ENCODE peak calls at places on chromosomes 3 and 15, in six cellular contexts. J is GM04503, L is NCI-H1436, T is GM10248, Q is ELF-1, X is germinal center. Y is an unnamed sample.

GRCh38 chr3:172953576-172953975 is 187.5 kb downstream of the SPATA16 start:
- DNase-seq in J (no peak), L (no peak), T (no peak), Q (no peak), X (no peak), Y (no peak)

GRCh38 chr15:74621936-74622335 is 6.3 kb downstream of the CLK3 start:
- DNase-seq in J (no peak), L (no peak), T (no peak), Q (peak; percentile 68), X (no peak), Y (no peak)

GRCh38 chr3:48507256-48508061 is 3.5 kb upstream of the SHISA5 start:
- DNase-seq in J (peak; percentile 10), L (peak; percentile 21), T (peak; percentile 81), Q (peak; percentile 98), X (peak; percentile 63), Y (no peak)

GRCh38 chr3:127486337-127486944 is 104.1 kb downstream of the TPRA1 start:
- DNase-seq in J (no peak), L (no peak), T (no peak), Q (no peak), X (no peak), Y (no peak)

GRCh38 chr3:80677796-80678195 is 910.0 kb upstream of the ROBO1 start:
- DNase-seq in J (no peak), L (no peak), T (no peak), Q (no peak), X (no peak), Y (no peak)

GRCh38 chr15:28977377-28978010 is 91.7 kb downstream of the APBA2 start:
- DNase-seq in J (peak; percentile 67), L (no peak), T (no peak), Q (peak; percentile 63), X (no peak), Y (peak; percentile 83)

GRCh38 chr15:99087405-99087943 is 17.4 kb upstream of the SYNM start:
- DNase-seq in J (no peak), L (no peak), T (no peak), Q (no peak), X (no peak), Y (no peak)

GRCh38 chr3:128433630-128434185 is 33.0 kb downstream of the DNAJB8 start:
- DNase-seq in J (no peak), L (no peak), T (no peak), Q (peak; percentile 96), X (no peak), Y (no peak)

GRCh38 chr3:147887797-147888196 is 478.6 kb downstream of the ZIC1 start:
- DNase-seq in J (no peak), L (no peak), T (no peak), Q (no peak), X (no peak), Y (no peak)

GRCh38 chr3:52402101-52402521 is 42.8 kb downstream of the SEMA3G start:
- DNase-seq in J (no peak), L (no peak), T (no peak), Q (peak; percentile 41), X (no peak), Y (no peak)

GRCh38 chr3:171874251-171874679 is 31.1 kb downstream of the TMEM212 start:
- DNase-seq in J (peak; percentile 96), L (no peak), T (no peak), Q (no peak), X (no peak), Y (no peak)

GRCh38 chr15:101801048-101801447 is 2.3 kb upstream of the OR4F6 start:
- DNase-seq in J (no peak), L (no peak), T (no peak), Q (no peak), X (no peak), Y (no peak)

GRCh38 chr3:169478566-169479313 is 184.8 kb downstream of the MECOM start:
- DNase-seq in J (no peak), L (no peak), T (no peak), Q (no peak), X (no peak), Y (no peak)

GRCh38 chr15:47439146-47439869 is 278.0 kb upstream of the SEMA6D start:
- DNase-seq in J (no peak), L (no peak), T (no peak), Q (no peak), X (no peak), Y (no peak)

GRCh38 chr3:27677554-27677953 is 44.6 kb downstream of the EOMES start:
- DNase-seq in J (peak; percentile 85), L (no peak), T (no peak), Q (no peak), X (no peak), Y (no peak)

GRCh38 chr3:194330579-194330978 is 20.5 kb downstream of the CPN2 start:
- DNase-seq in J (no peak), L (no peak), T (no peak), Q (no peak), X (no peak), Y (no peak)

GRCh38 chr15:64915518-64916227 is 4.0 kb downstream of the ANKDD1A start:
- DNase-seq in J (no peak), L (no peak), T (no peak), Q (peak; percentile 40), X (no peak), Y (no peak)

GRCh38 chr3:31226331-31226730 is 306.4 kb upstream of the STT3B start:
- DNase-seq in J (no peak), L (no peak), T (no peak), Q (no peak), X (peak; percentile 30), Y (no peak)

GRCh38 chr3:138271189-138271794 is 58.4 kb downstream of the NME9 start:
- DNase-seq in J (no peak), L (no peak), T (peak; percentile 17), Q (no peak), X (no peak), Y (no peak)

GRCh38 chr3:21377366-21377765 is 373.6 kb downstream of the ZNF385D start:
- DNase-seq in J (no peak), L (no peak), T (no peak), Q (no peak), X (no peak), Y (no peak)

GRCh38 chr3:98962951-98963350 is 61.5 kb upstream of the DCBLD2 start:
- DNase-seq in J (no peak), L (no peak), T (no peak), Q (no peak), X (no peak), Y (no peak)

GRCh38 chr3:108073712-108074431 is 17.0 kb downstream of the CD47 start:
- DNase-seq in J (peak; percentile 8), L (no peak), T (no peak), Q (no peak), X (no peak), Y (no peak)